ENCODE peak calls at places on chromosomes 3 and 15, in eight cellular contexts. E, Y, D, C, O, J, W and V are unnamed samples.

GRCh38 chr15:22253676-22254408 is 173.5 kb downstream of the OR4M2 start:
- DNase-seq in D (no peak), C (no peak), W (no peak), J (no peak), E (no peak), O (no peak), Y (no peak), V (no peak)

GRCh38 chr15:22956257-22956979 is 23.8 kb downstream of the CYFIP1 start:
- DNase-seq in W (no peak), J (no peak), Y (no peak), E (no peak), O (peak), D (no peak), C (no peak), V (no peak)

GRCh38 chr3:157182879-157183278 is 22.9 kb upstream of the CCNL1 start:
- DNase-seq in D (no peak), O (no peak), J (no peak), C (no peak), W (no peak), Y (peak), E (no peak), V (no peak)

GRCh38 chr15:49438970-49439631 is 16.1 kb downstream of the FGF7 start:
- DNase-seq in E (no peak), Y (no peak), J (no peak), C (no peak), W (no peak), D (no peak), O (peak), V (peak)

GRCh38 chr3:39260957-39261356 is 18.9 kb downstream of the CX3CR1 start:
- DNase-seq in E (no peak), Y (peak), J (no peak), W (peak), O (peak), D (peak), C (peak), V (peak)

GRCh38 chr3:129563850-129564535 is 21.0 kb downstream of the H1-8 start:
- DNase-seq in W (peak), O (no peak), C (no peak), E (no peak), J (no peak), D (no peak), Y (no peak), V (no peak)

GRCh38 chr3:50347187-50347813 is 1.8 kb upstream of the ZMYND10 start:
- DNase-seq in Y (peak), O (peak), W (peak), C (peak), J (peak), E (no peak), D (no peak), V (peak)

GRCh38 chr3:195164573-195165263 is 106.2 kb downstream of the XXYLT1 start:
- DNase-seq in Y (no peak), O (no peak), W (no peak), D (no peak), J (no peak), E (no peak), C (no peak), V (no peak)

GRCh38 chr3:13495351-13495813 is 15.3 kb downstream of the HDAC11 start:
- DNase-seq in C (no peak), W (peak), Y (no peak), O (no peak), D (no peak), J (no peak), E (no peak), V (peak)

GRCh38 chr3:195540031-195540430 is 3.1 kb downstream of the PPP1R2 start:
- DNase-seq in J (no peak), E (no peak), C (no peak), D (no peak), Y (no peak), O (no peak), W (no peak), V (no peak)

GRCh38 chr3:148697311-148698189 is at the start of gene AGTR1:
- DNase-seq in O (peak), W (peak), Y (peak), C (no peak), D (no peak), E (peak), J (no peak), V (peak)

GRCh38 chr15:46280753-46281521 is 646.1 kb downstream of the SQOR start:
- DNase-seq in W (no peak), J (peak), E (no peak), Y (no peak), O (no peak), C (no peak), D (no peak), V (no peak)

GRCh38 chr3:124606180-124606579 is 124.1 kb upstream of the UMPS start:
- DNase-seq in J (no peak), E (no peak), Y (no peak), D (no peak), C (no peak), W (no peak), O (no peak), V (no peak)

GRCh38 chr3:185728630-185729334 is 96.1 kb downstream of the IGF2BP2 start:
- DNase-seq in C (no peak), J (no peak), D (no peak), E (no peak), W (no peak), O (no peak), Y (no peak), V (no peak)

GRCh38 chr15:31254431-31255175 is 72.0 kb upstream of the KLF13 start:
- DNase-seq in D (no peak), J (no peak), O (no peak), E (no peak), C (no peak), Y (peak), W (no peak), V (no peak)

GRCh38 chr15:89051875-89052274 is 36.4 kb upstream of the ABHD2 start:
- DNase-seq in Y (peak), O (no peak), D (peak), E (no peak), W (no peak), C (no peak), J (no peak), V (no peak)

GRCh38 chr15:94168250-94168649 is 63.1 kb upstream of the MCTP2 start:
- DNase-seq in J (no peak), E (no peak), D (no peak), W (no peak), Y (no peak), O (no peak), C (no peak), V (no peak)

GRCh38 chr3:30098206-30098605 is 508.2 kb upstream of the TGFBR2 start:
- DNase-seq in E (no peak), J (no peak), W (no peak), Y (peak), C (no peak), O (no peak), D (no peak), V (no peak)

GRCh38 chr3:167493240-167493639 is 19.4 kb upstream of the SERPINI2 start:
- DNase-seq in J (no peak), D (no peak), Y (no peak), C (no peak), W (no peak), O (no peak), E (no peak), V (no peak)

GRCh38 chr15:56943398-56943797 is 25.0 kb downstream of the TCF12 start:
- DNase-seq in J (no peak), W (no peak), D (no peak), C (no peak), Y (peak), O (no peak), E (no peak), V (no peak)

GRCh38 chr15:58724471-58724870 is 25.0 kb downstream of the ADAM10 start:
- DNase-seq in D (no peak), J (no peak), W (no peak), Y (peak), E (no peak), C (no peak), O (no peak), V (no peak)

GRCh38 chr3:13135811-13136321 is 62.6 kb upstream of the IQSEC1 start:
- DNase-seq in Y (no peak), O (no peak), C (no peak), E (no peak), J (no peak), W (no peak), D (no peak), V (no peak)

GRCh38 chr3:14177580-14178246 is 688 bp downstream of the XPC start:
- DNase-seq in W (no peak), C (no peak), E (no peak), Y (peak), J (no peak), D (no peak), O (no peak), V (no peak)

GRCh38 chr3:9903238-9903624 is 583 bp downstream of the IL17RE start:
- DNase-seq in O (no peak), C (no peak), D (no peak), E (no peak), W (no peak), Y (peak), J (no peak), V (no peak)

GRCh38 chr3:26084629-26085028 is 294.7 kb downstream of the OXSM start:
- DNase-seq in W (no peak), O (no peak), C (no peak), Y (no peak), E (no peak), J (no peak), D (no peak), V (no peak)

GRCh38 chr3:153166206-153166605 is 4.2 kb downstream of the RAP2B start:
- DNase-seq in C (no peak), O (no peak), J (no peak), D (no peak), Y (peak), W (no peak), E (no peak), V (no peak)

GRCh38 chr3:127734754-127735473 is 62.2 kb downstream of the ABTB1 start:
- DNase-seq in Y (peak), C (no peak), E (no peak), D (peak), J (no peak), O (no peak), W (no peak), V (no peak)

GRCh38 chr15:82602195-82602594 is 45.0 kb downstream of the CPEB1 start:
- DNase-seq in J (no peak), C (no peak), E (no peak), D (no peak), Y (no peak), O (no peak), W (no peak), V (no peak)

GRCh38 chr3:141782386-141782932 is 19.3 kb downstream of the GRK7 start:
- DNase-seq in W (no peak), J (no peak), C (no peak), D (no peak), O (no peak), Y (no peak), E (no peak), V (no peak)

GRCh38 chr15:101614001-101614585 is 38.1 kb downstream of the TM2D3 start:
- DNase-seq in C (no peak), J (no peak), D (no peak), E (no peak), O (no peak), Y (no peak), W (peak), V (no peak)

GRCh38 chr3:24765399-24765798 is 270.7 kb upstream of the THRB start:
- DNase-seq in D (no peak), E (no peak), Y (no peak), J (no peak), W (no peak), O (no peak), C (no peak), V (no peak)

GRCh38 chr3:10338591-10339369 is 17.9 kb upstream of the SEC13 start:
- DNase-seq in W (peak), D (no peak), Y (no peak), O (no peak), E (no peak), C (no peak), J (no peak), V (peak)

GRCh38 chr15:31262143-31262530 is 64.5 kb upstream of the KLF13 start:
- DNase-seq in C (no peak), D (no peak), E (no peak), J (no peak), W (no peak), O (no peak), Y (no peak), V (no peak)